ENCODE peak calls at places on chromosomes 16 and 17, in ten cellular contexts. D is left lung, N is A549, X is fibroblast of lung, F is heart left ventricle, G is fibroblast of mammary gland, E is bronchial epithelial cell, R is PC-3, T is NB4, B is adrenal gland. J is an unnamed sample.

GRCh38 chr16:50340578-50340977 is 28.2 kb downstream of the BRD7 start:
- DNase-seq in D (no peak), N (no peak), X (peak; percentile 77), F (no peak), G (peak; percentile 48), E (no peak), R (no peak), T (no peak), B (no peak), J (no peak)

GRCh38 chr16:69187387-69187890 is 475 bp downstream of the SNTB2 start:
- DNase-seq in D (peak; percentile 91), N (peak; percentile 43), X (no peak), F (peak; percentile 62), G (no peak), E (peak; percentile 20), R (peak; percentile 16), T (peak; percentile 59), B (peak; percentile 61), J (no peak)

GRCh38 chr17:75307957-75308731 is 18.9 kb upstream of the SLC25A19 start:
- DNase-seq in D (no peak), N (no peak), X (no peak), F (no peak), G (no peak), E (no peak), R (no peak), T (no peak), B (no peak), J (no peak)

GRCh38 chr17:43599835-43600234 is 53.7 kb upstream of the ETV4 start:
- DNase-seq in D (no peak), N (peak; percentile 52), X (peak; percentile 82), F (no peak), G (peak; percentile 91), E (peak; percentile 82), R (peak; percentile 86), T (peak; percentile 45), B (peak; percentile 77), J (peak; percentile 61)

GRCh38 chr16:57194512-57194911 is 8.4 kb downstream of the RSPRY1 start:
- DNase-seq in D (no peak), N (peak; percentile 87), X (peak; percentile 87), F (no peak), G (peak; percentile 91), E (peak; percentile 97), R (peak; percentile 90), T (no peak), B (no peak), J (peak; percentile 95)

GRCh38 chr17:74296548-74296936 is 22.5 kb downstream of the DNAI2 start:
- DNase-seq in D (peak; percentile 54), N (peak; percentile 73), X (peak; percentile 44), F (peak; percentile 68), G (peak; percentile 53), E (peak; percentile 54), R (peak; percentile 67), T (peak; percentile 74), B (peak; percentile 85), J (peak; percentile 22)

GRCh38 chr17:29089601-29090044 is 46.7 kb downstream of the PIPOX start:
- DNase-seq in D (peak; percentile 77), N (no peak), X (no peak), F (no peak), G (no peak), E (no peak), R (no peak), T (no peak), B (no peak), J (no peak)

GRCh38 chr16:31868701-31869167 is 4.9 kb upstream of the ZNF267 start:
- DNase-seq in D (no peak), N (peak; percentile 66), X (peak; percentile 78), F (peak; percentile 72), G (peak; percentile 70), E (peak; percentile 46), R (peak; percentile 75), T (peak; percentile 75), B (peak; percentile 75), J (peak; percentile 70)

GRCh38 chr16:12098429-12099310 is 122.1 kb downstream of the SNX29 start:
- DNase-seq in D (no peak), N (no peak), X (no peak), F (no peak), G (no peak), E (no peak), R (no peak), T (no peak), B (no peak), J (no peak)

GRCh38 chr16:12099451-12100123 is 123.1 kb downstream of the SNX29 start:
- DNase-seq in D (no peak), N (no peak), X (no peak), F (no peak), G (no peak), E (no peak), R (no peak), T (no peak), B (no peak), J (no peak)

GRCh38 chr16:12096828-12097522 is 120.4 kb downstream of the SNX29 start:
- DNase-seq in D (no peak), N (no peak), X (no peak), F (no peak), G (no peak), E (no peak), R (no peak), T (no peak), B (no peak), J (no peak)

GRCh38 chr16:12097523-12098428 is 121.2 kb downstream of the SNX29 start:
- DNase-seq in D (no peak), N (no peak), X (peak; percentile 83), F (peak; percentile 51), G (peak; percentile 37), E (peak; percentile 79), R (peak; percentile 17), T (no peak), B (peak; percentile 46), J (peak; percentile 45)

DNA sequence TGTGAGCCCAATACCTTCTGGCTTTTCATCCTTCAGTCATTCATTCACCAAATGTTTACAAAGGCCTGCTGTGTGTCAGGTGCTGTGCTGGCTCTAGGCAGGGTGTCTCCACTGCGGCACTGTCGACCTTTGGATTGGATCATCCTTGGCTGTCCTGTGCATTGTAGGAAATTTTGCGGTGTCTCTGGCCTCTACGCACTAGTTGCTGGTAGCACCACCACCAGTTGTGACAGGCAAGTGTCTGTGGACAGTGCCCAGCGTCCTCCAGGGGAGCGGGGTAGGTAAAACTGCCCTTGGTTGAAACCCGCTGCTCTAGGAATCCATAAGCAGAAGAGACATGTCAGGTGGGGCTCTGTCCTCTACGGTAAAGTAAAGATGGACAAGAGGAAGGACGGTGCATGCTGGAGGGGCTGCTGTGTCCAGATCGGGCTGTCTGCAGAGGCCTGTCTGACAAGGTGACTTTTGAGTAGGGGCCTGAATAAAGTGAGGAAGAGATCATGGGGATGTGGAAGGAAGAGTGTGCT is 123.7 kb downstream of the SNX29 start:
- DNase-seq in D (no peak), N (no peak), X (no peak), F (no peak), G (no peak), E (no peak), R (no peak), T (no peak), B (no peak), J (no peak)
- H3K4me3 ChIP-seq in D (no peak overlapping the region), N (no peak overlapping the region), X (no peak overlapping the region), F (no peak overlapping the region), G (no peak overlapping the region), E (no peak overlapping the region), R (no peak overlapping the region), T (no peak overlapping the region), B (no peak overlapping the region), J (no peak overlapping the region)

DNA sequence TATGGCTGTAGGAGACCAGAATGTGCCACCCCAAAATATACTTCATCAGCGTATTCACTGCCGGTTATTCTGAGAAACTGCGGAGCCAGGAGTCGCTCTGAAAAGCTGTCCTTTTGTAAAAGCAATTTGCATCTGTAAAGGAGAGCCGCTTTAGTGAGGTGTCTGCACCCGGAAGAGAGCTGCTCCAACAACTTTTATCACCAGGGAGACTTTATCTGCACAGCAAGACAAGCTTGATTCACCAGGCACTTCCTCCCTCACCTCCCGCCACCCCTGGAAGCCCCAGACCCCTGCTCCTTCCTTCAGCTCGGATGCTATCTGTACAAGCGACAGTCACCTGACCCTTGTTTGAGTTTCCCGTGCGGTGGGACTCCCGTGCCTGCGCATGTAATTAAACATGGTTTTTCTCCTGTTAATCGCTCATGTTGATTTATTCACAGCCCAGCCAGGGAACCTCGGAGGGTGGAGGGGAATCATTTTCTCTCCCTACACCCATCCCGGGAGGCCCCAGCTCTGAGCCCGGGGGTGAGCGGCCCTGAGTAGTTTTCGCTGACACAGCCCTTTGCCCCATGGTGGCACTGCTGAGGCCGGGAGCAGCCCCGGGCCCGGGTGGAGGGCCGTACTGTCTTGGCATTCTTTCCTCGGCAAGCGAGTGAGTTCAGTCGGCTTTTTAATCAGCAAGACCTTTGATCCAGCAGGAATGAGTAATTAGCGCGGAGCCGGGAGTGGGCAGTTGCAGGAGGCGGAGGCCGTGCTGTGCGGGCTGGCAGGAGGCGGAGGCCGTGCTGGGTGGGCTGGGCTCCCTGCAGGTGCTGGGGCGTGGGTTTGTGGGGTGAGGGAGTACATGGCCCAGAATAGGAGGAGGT is 222.7 kb upstream of the CIBAR2 start:
- DNase-seq in D (peak; percentile 81), N (no peak), X (no peak), F (no peak), G (no peak), E (peak; percentile 15), R (peak; percentile 26), T (no peak), B (no peak), J (no peak)
- TF ChIP-seq CTCF in D (no peak), N (no peak), X (no peak), F (no peak), G (no peak), E (no peak), R (no peak), T (no peak), B (no peak), J (peak; percentile 2)

DNA sequence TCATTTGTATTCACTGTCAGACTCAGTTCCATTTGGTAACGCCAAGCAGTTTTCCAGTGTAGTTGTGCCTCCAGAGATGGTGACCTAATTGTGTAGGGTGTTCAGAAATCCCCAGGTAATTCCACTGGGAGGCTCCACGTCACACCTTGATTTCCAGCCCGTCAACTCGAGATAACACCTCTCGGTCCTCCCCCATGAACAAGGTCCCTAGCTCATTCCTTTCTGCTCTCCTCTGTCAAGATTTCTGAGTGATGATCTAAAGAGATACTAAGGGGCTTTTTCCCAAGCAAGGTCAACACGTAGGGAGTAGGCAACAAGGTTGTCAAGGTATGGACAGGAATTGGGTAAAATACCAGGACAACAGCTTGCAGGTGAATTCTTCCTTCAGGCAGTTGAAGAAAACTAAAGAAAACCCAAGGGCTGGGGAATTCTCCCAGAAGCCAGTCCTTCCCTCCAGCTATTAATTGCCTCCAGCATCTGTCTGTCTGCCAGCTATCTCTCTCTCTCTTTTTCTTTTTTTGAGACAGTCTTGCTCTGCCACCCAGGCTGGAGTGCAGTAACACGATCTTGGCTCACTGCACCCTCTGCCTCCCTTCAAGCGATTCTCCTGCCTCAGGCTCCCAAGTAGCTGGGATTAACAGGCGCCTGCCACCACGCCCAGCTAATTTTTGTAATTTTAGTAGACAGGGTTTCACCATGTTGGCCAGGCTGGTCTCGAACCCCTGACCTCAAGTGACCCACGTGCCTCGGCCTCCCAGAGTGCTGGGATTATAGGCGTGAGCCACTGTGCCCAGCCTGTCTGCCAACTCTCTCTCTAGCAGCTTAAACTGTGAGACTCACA is 31.3 kb downstream of the GPRC5B start:
- DNase-seq in D (no peak), N (no peak), X (no peak), F (no peak), G (no peak), E (no peak), R (no peak), T (no peak), B (no peak), J (no peak)
- H3K4me3 ChIP-seq in D (no peak overlapping the region), N (no peak overlapping the region), X (no peak overlapping the region), F (no peak overlapping the region), G (no peak overlapping the region), E (no peak overlapping the region), R (no peak overlapping the region), T (no peak overlapping the region), B (no peak overlapping the region), J (no peak overlapping the region)

DNA sequence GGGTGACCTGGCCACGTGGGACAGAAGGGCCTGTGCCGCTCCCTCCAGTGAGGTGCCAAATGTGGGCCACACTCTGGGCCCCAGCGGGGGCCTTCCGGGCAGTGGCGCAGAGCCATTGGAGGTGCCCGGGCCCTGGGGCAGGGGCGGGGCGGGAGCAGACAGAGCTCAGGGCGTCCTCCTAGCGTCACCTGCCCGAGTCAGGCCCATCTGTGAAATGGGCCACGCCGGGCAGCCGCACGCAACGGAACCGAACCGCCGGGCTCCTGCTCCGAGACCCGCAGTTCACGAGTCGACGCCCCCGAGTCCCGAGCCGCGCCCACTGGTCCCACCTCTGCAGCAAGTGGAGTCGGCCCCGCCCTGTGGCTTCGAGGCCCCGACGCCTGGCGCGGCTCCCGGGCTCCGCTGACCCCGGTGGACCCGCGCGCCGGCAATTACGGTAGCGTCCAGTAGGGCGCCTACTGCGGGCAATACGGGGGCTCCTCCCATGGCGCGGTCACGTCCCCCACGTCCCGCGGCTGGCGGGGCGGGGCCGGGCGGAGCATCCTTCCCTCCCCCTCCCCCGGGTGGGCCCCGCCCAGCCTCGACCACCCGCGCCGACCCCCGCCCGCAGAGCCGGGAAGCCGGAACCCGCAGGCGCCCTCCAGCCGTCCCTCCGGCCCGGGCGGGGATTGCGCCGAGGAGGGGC is 1.9 kb downstream of the SLC16A3 start:
- DNase-seq in D (peak; percentile 97), N (peak; percentile 92), X (peak; percentile 90), F (peak; percentile 91), G (peak; percentile 84), E (peak; percentile 30), R (peak; percentile 85), T (peak; percentile 89), B (peak; percentile 73), J (peak; percentile 88)
- TF ChIP-seq CTCF in D (peak; percentile 86), N (peak; percentile 12), X (peak; percentile 28), F (peak; percentile 42), G (no peak), E (peak; percentile 44), R (peak; percentile 36), T (no peak), B (peak; percentile 35), J (peak; percentile 43)